ENCODE peak calls at places on chromosomes 12 and 14, in nine cellular contexts. O is NCI-H1436; G is stimulated activated CD8-positive, alpha-beta memory T cell treated with anti-CD3 and anti-CD28 coated beads, Interleukin-4, amount 100 ng/mL, for 24 hours; M is AG09309; Y is naive thymus-derived CD8-positive, alpha-beta T cell; T is MV-4-11; F is fibroblast of the aortic adventitia; V is right atrium auricular region; U is naive B cell. I is an unnamed sample.

GRCh38 chr12:62621239-62621638 is 154.6 kb downstream of the MON2 start:
- DNase-seq in F (no peak), G (no peak), U (no peak), M (no peak), Y (no peak), O (peak; percentile 79), V (no peak), T (no peak), I (no peak)

GRCh38 chr12:44875954-44876553 is at the start of gene NELL2:
- DNase-seq in F (peak; percentile 0), G (peak; percentile 63), M (no peak), T (no peak), V (no peak), Y (peak; percentile 72), O (peak; percentile 71), U (no peak), I (peak; percentile 55)

GRCh38 chr12:7844131-7844530 is 28.6 kb downstream of the SLC2A14 start:
- DNase-seq in V (no peak), M (no peak), Y (no peak), U (no peak), O (no peak), F (peak; percentile 43), T (no peak), G (no peak), I (no peak)

GRCh38 chr12:61422786-61423185 is 837.4 kb upstream of the USP15 start:
- DNase-seq in M (no peak), G (no peak), U (no peak), Y (no peak), O (no peak), F (no peak), V (no peak), T (no peak), I (no peak)

GRCh38 chr12:131352296-131352900 is 358.5 kb upstream of the SFSWAP start:
- DNase-seq in T (no peak), M (no peak), F (no peak), O (no peak), U (no peak), Y (no peak), V (no peak), G (no peak), I (no peak)

GRCh38 chr14:24087004-24087403 is 7.1 kb upstream of the PCK2 start:
- DNase-seq in G (no peak), T (no peak), Y (no peak), U (no peak), O (no peak), V (no peak), M (no peak), F (no peak), I (no peak)

GRCh38 chr12:4505381-4505986 is 33.2 kb upstream of the RAD51AP1 start:
- DNase-seq in M (no peak), F (peak; percentile 26), U (no peak), G (no peak), V (no peak), T (no peak), Y (no peak), O (no peak), I (no peak)

GRCh38 chr12:114799574-114800487 is 115.9 kb upstream of the TBX3 start:
- DNase-seq in G (no peak), M (no peak), F (peak; percentile 24), V (peak; percentile 60), T (no peak), U (peak; percentile 1), O (no peak), Y (no peak), I (no peak)

GRCh38 chr14:74257078-74257987 is 18.1 kb downstream of the VSX2 start:
- DNase-seq in F (peak; percentile 20), Y (peak; percentile 25), O (no peak), U (peak; percentile 44), G (peak; percentile 41), V (no peak), M (no peak), T (no peak), I (peak; percentile 88)

GRCh38 chr12:124448955-124449622 is 118.3 kb downstream of the NCOR2 start:
- DNase-seq in G (no peak), V (no peak), F (no peak), Y (no peak), O (no peak), M (no peak), U (no peak), T (no peak), I (no peak)

GRCh38 chr12:120972870-120973543 is 5.3 kb upstream of the HNF1A start:
- DNase-seq in G (no peak), F (no peak), U (no peak), V (no peak), O (no peak), Y (no peak), T (peak; percentile 44), M (no peak), I (no peak)

GRCh38 chr12:63276537-63277365 is 125.8 kb upstream of the AVPR1A start:
- DNase-seq in F (peak; percentile 13), M (no peak), O (peak; percentile 10), U (no peak), Y (no peak), G (no peak), T (peak; percentile 21), V (no peak), I (no peak)

GRCh38 chr12:109999983-110000505 is 814 bp downstream of the ANKRD13A start:
- DNase-seq in M (no peak), G (no peak), U (peak; percentile 24), T (no peak), V (no peak), Y (no peak), O (no peak), F (peak; percentile 70), I (no peak)

GRCh38 chr12:89676935-89677334 is 31.7 kb downstream of the ATP2B1 start:
- DNase-seq in M (no peak), V (no peak), O (no peak), F (no peak), T (no peak), U (no peak), G (no peak), Y (no peak), I (no peak)

GRCh38 chr14:98952595-98953325 is 319.2 kb downstream of the BCL11B start:
- DNase-seq in M (no peak), G (no peak), O (no peak), T (peak; percentile 72), F (peak; percentile 2), U (no peak), Y (no peak), V (peak; percentile 66), I (no peak)

GRCh38 chr14:75711796-75712211 is 50.8 kb downstream of the TTLL5 start:
- DNase-seq in O (no peak), T (peak; percentile 13), Y (no peak), M (peak; percentile 55), G (no peak), U (no peak), F (peak; percentile 81), V (peak; percentile 67), I (no peak)

GRCh38 chr14:32494566-32495434 is 165.7 kb downstream of the AKAP6 start:
- DNase-seq in M (no peak), T (no peak), U (no peak), Y (no peak), F (no peak), V (no peak), O (no peak), G (no peak), I (no peak)

GRCh38 chr12:115570271-115570777 is 707.2 kb downstream of the MED13L start:
- DNase-seq in G (no peak), M (peak; percentile 35), V (no peak), O (no peak), T (no peak), Y (no peak), U (no peak), F (peak; percentile 13), I (no peak)

GRCh38 chr12:94148841-94149780 is 734 bp downstream of the PLXNC1 start:
- DNase-seq in G (peak; percentile 14), V (no peak), Y (peak; percentile 15), T (peak; percentile 14), M (no peak), U (peak; percentile 62), O (no peak), F (no peak), I (peak; percentile 68)

GRCh38 chr14:69012251-69012953 is 33.3 kb upstream of the ACTN1 start:
- DNase-seq in V (no peak), G (no peak), F (peak; percentile 47), Y (no peak), O (no peak), U (no peak), M (no peak), T (peak; percentile 82), I (no peak)

GRCh38 chr12:42180990-42181611 is 36.4 kb upstream of the GXYLT1 start:
- DNase-seq in T (peak; percentile 90), G (no peak), M (no peak), O (no peak), Y (no peak), U (no peak), V (no peak), F (no peak), I (no peak)

GRCh38 chr12:106747973-106748436 is 26.5 kb upstream of the RIC8B start:
- DNase-seq in T (no peak), O (no peak), G (no peak), V (no peak), U (no peak), F (no peak), Y (peak; percentile 31), M (no peak), I (no peak)

GRCh38 chr12:109875572-109876131 is 4.7 kb downstream of the GLTP start:
- DNase-seq in G (no peak), T (no peak), V (no peak), O (no peak), U (no peak), M (no peak), Y (no peak), F (no peak), I (peak; percentile 39)

GRCh38 chr12:116498471-116498870 is 60.7 kb upstream of the MAP1LC3B2 start:
- DNase-seq in Y (no peak), U (no peak), T (no peak), M (peak; percentile 47), O (no peak), G (no peak), F (peak; percentile 81), V (no peak), I (no peak)

GRCh38 chr14:94886931-94887330 is 117.0 kb upstream of the GSC start:
- DNase-seq in M (no peak), U (no peak), V (no peak), Y (no peak), G (no peak), O (no peak), T (no peak), F (no peak), I (no peak)

GRCh38 chr12:116784238-116784612 is 46.1 kb downstream of the RNFT2 start:
- DNase-seq in V (no peak), Y (no peak), U (no peak), F (no peak), T (no peak), M (no peak), G (no peak), O (no peak), I (no peak)

GRCh38 chr12:15532364-15532977 is 210.2 kb downstream of the PTPRO start:
- DNase-seq in V (no peak), F (peak; percentile 84), U (peak; percentile 56), T (peak; percentile 67), Y (peak; percentile 29), O (no peak), G (no peak), M (peak; percentile 68), I (no peak)

GRCh38 chr12:27142102-27142721 is 59.8 kb upstream of the C12orf71 start:
- DNase-seq in Y (no peak), O (peak; percentile 49), T (peak; percentile 44), M (peak; percentile 43), F (peak; percentile 93), V (peak; percentile 79), G (no peak), U (peak; percentile 32), I (peak; percentile 24)

GRCh38 chr14:84646791-84647500 is 883.0 kb upstream of the FLRT2 start:
- DNase-seq in G (no peak), M (no peak), O (no peak), U (no peak), F (no peak), V (no peak), T (no peak), Y (no peak), I (no peak)

GRCh38 chr12:20494803-20495202 is 126.5 kb downstream of the PDE3A start:
- DNase-seq in M (no peak), F (peak; percentile 33), Y (no peak), O (no peak), T (no peak), G (no peak), U (no peak), V (no peak), I (no peak)

GRCh38 chr14:60090864-60091519 is 731 bp upstream of the PCNX4 start:
- DNase-seq in G (no peak), V (no peak), Y (no peak), O (peak; percentile 75), U (peak; percentile 20), T (peak; percentile 8), M (no peak), F (peak; percentile 84), I (no peak)